ENCODE peak calls at places on chromosomes 12 and 14, in four cellular contexts. I is PC-3, E is endothelial cell of umbilical vein, Q is fibroblast of lung. C is an unnamed sample.

GRCh38 chr12:10361084-10361483 is 28.8 kb downstream of the KLRK1 start:
- DNase-seq in I (peak; percentile 8), E (no peak), Q (peak; percentile 29), C (peak; percentile 90)

GRCh38 chr14:85572021-85572420 is 42.1 kb downstream of the FLRT2 start:
- DNase-seq in I (no peak), E (peak; percentile 40), Q (peak; percentile 19), C (no peak)

GRCh38 chr12:70756791-70757190 is 119.6 kb upstream of the PTPRB start:
- DNase-seq in I (peak; percentile 43), E (no peak), Q (no peak), C (no peak)

GRCh38 chr12:88836156-88836555 is 255.9 kb upstream of the KITLG start:
- DNase-seq in I (peak; percentile 8), E (no peak), Q (peak; percentile 22), C (peak; percentile 69)

GRCh38 chr12:118035194-118036041 is 18.9 kb downstream of the RFC5 start:
- DNase-seq in I (peak; percentile 50), E (peak; percentile 26), Q (peak; percentile 31), C (no peak)

GRCh38 chr12:64609543-64610091 is 678 bp upstream of the RASSF3 start:
- DNase-seq in I (peak; percentile 41), E (peak; percentile 75), Q (peak; percentile 30), C (peak; percentile 49)

GRCh38 chr14:81441626-81442134 is 41.6 kb upstream of the STON2 start:
- DNase-seq in I (no peak), E (no peak), Q (no peak), C (no peak)

GRCh38 chr12:125143491-125143890 is 78.3 kb downstream of the AACS start:
- DNase-seq in I (no peak), E (peak; percentile 38), Q (peak; percentile 24), C (no peak)

GRCh38 chr12:75910452-75910722 is 121.2 kb downstream of the PHLDA1 start:
- DNase-seq in I (no peak), E (no peak), Q (no peak), C (no peak)

GRCh38 chr14:58736606-58737005 is 98.8 kb downstream of the DACT1 start:
- DNase-seq in I (no peak), E (no peak), Q (peak; percentile 72), C (no peak)

GRCh38 chr14:58730793-58731464 is 93.2 kb downstream of the DACT1 start:
- DNase-seq in I (no peak), E (no peak), Q (peak; percentile 64), C (no peak)

GRCh38 chr14:58732387-58732786 is 94.6 kb downstream of the DACT1 start:
- DNase-seq in I (peak; percentile 66), E (no peak), Q (no peak), C (peak; percentile 76)

GRCh38 chr14:58733451-58734208 is 95.9 kb downstream of the DACT1 start:
- DNase-seq in I (no peak), E (no peak), Q (no peak), C (no peak)

DNA sequence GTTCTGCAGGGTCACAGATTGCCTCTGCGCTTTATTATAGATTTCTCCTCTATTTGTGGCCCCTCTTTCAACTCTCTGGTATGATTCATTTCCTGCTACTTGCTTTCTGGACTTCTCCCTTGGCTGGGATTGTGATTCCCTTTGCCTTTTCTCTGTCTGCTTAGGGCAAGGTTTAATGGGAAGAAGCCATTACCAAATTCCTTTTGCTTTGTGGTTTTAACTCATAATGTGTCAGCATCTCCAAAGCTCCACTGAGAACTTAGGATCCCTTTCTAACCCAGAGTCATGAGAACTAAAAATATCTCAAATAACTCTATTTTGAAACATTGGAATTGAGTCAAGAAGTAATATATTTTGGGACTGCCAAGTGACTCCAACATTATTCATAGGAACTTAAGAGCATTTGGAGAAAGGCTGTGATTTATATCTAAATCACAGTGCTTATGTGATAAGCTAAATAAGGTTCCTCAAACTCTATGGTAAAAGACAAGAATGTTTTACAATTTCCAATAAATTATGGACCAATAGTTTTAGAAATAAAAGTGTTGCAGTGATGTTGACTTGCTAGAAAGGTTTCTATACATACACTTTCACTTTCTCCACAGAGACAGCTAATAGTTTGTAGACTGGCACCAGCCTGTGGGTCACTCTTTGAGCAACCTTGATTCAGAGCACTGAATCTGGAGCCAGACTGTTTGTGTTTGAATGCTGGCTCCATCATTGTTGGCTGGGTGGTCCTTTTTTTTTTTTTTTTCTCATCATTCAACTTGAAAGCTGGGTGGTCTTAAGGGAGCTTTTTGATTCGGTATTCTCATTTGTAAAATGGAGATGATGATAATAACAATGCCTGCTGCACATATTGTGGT is 93.9 kb downstream of the DACT1 start:
- DNase-seq in I (peak; percentile 100), E (peak; percentile 76), Q (peak; percentile 100), C (peak; percentile 98)
- H3K9ac ChIP-seq in I (peak overlapping the region; percentile 58), E (no peak overlapping the region), Q (no peak overlapping the region), C (no peak overlapping the region)

DNA sequence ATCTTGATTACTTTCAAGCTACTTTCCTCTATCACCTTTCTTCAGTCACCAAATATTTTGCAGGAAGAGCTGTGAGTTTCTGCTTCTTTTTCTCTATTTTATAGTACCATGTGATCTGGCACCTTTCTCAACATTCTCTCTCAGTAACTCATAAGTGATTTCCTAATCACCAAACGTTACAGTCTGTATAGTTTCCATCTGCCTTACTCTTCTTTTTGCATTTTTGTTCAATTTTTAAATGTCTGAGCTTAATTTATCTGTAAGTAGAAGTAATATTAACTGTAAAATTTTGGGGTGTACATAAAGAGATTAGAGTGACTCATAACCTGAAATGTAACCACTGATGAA is 422.1 kb upstream of the SYT1 start:
- DNase-seq in I (peak; percentile 19), E (no peak), Q (peak; percentile 64), C (no peak)
- H3K4me2 ChIP-seq in I (peak overlapping the region; percentile 68), E (no peak overlapping the region), Q (no peak overlapping the region), C (no peak overlapping the region)

GRCh38 chr12:105228966-105229365 is 7.0 kb downstream of the APPL2 start:
- DNase-seq in I (no peak), E (no peak), Q (no peak), C (no peak)
- H3K9ac ChIP-seq in I (no peak overlapping the region), E (no peak overlapping the region), Q (no peak overlapping the region), C (no peak overlapping the region)

GRCh38 chr14:95303552-95303951 is 16.2 kb downstream of the CLMN start:
- DNase-seq in I (no peak), E (no peak), Q (no peak), C (no peak)
- H3K4me2 ChIP-seq in I (no peak overlapping the region), E (no peak overlapping the region), Q (no peak overlapping the region), C (no peak overlapping the region)

GRCh38 chr14:55122441-55122986 is 6.5 kb upstream of the LGALS3 start:
- DNase-seq in I (peak; percentile 93), E (no peak), Q (peak; percentile 36), C (no peak)
- H3K9ac ChIP-seq in I (peak overlapping the region; percentile 64), E (no peak overlapping the region), Q (no peak overlapping the region), C (peak overlapping the region; percentile 44)

GRCh38 chr14:101114726-101115481 is 211.4 kb upstream of the RTL1 start:
- DNase-seq in I (no peak), E (no peak), Q (no peak), C (no peak)
- H3K4me2 ChIP-seq in I (no peak overlapping the region), E (no peak overlapping the region), Q (no peak overlapping the region), C (no peak overlapping the region)

DNA sequence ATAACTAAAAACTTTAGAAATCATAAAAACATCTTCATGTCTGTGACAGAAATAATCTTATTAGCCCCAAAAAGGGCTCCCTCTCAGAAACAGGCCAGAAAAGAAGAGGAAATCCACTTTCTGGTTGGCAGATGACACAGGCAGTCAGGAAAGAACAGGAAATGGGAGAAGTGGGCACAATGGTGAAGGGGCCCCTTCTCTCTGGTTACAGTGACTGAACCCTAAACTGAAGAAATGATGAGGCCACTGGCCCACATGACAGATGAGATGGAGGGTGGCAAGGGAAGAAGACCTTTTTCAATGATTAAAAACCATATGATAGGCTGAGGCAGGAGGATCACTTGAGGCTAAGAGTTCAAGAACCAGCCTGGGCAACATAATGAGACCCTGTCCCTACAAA is 21.1 kb downstream of the TCTN1 start:
- DNase-seq in I (no peak), E (no peak), Q (no peak), C (no peak)
- H3K9ac ChIP-seq in I (no peak overlapping the region), E (no peak overlapping the region), Q (no peak overlapping the region), C (no peak overlapping the region)

DNA sequence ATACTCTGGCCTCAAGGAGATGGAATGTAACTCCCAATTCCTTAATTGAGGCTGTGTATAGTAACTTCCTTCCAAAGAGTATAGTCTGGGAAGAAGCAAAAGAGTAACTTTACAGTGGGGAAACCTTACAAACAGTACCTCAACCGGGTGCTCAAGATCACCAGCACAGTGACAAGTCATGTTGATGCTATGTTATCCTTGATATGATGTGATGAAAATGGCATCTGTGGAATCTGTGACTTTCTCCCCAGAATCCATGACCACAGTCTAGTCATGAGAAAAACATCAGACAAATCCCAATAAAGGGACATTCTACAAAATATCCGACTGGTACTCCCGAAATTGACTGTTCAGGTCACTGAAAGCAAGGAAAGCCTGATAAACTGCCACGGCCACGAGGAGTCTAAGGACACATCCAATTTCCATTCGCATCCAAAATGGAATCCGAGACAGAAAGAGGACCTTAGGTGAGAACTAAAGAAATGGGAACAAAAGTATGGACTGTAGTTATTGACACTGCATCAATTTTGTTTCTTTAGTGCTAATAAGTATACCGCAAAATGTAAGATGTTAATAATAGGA is 97.3 kb upstream of the FRMD6 start:
- DNase-seq in I (peak; percentile 98), E (peak; percentile 51), Q (peak; percentile 96), C (peak; percentile 35)
- H3K4me2 ChIP-seq in I (peak overlapping the region; percentile 53), E (peak overlapping the region; percentile 34), Q (peak overlapping the region; percentile 46), C (no peak overlapping the region)